ENCODE peak calls at places on chromosomes 16 and 17, in six cellular contexts. One of them, this sample, is unnamed.

GRCh38 chr16:77788196-77789084 is at the start of gene VAT1L:
- DNase-seq in left ventricle myocardium inferior: peak
- DNase-seq in breast epithelium: no peak
- DNase-seq in GM23338: peak
- DNase-seq in A549: peak
- DNase-seq in activated B cell treated with CpG ODN at 0.5 μM for 24 hours: no peak
- DNase-seq in this sample: no peak

GRCh38 chr16:84985079-84986065 is 26.0 kb downstream of the ZDHHC7 start:
- DNase-seq in left ventricle myocardium inferior: no peak
- DNase-seq in breast epithelium: no peak
- DNase-seq in GM23338: no peak
- DNase-seq in A549: no peak
- DNase-seq in activated B cell treated with CpG ODN at 0.5 μM for 24 hours: no peak
- DNase-seq in this sample: no peak

GRCh38 chr16:11976850-11977205 is 294 bp downstream of the SNX29 start:
- DNase-seq in left ventricle myocardium inferior: no peak
- DNase-seq in breast epithelium: no peak
- DNase-seq in GM23338: peak
- DNase-seq in A549: no peak
- DNase-seq in activated B cell treated with CpG ODN at 0.5 μM for 24 hours: no peak
- DNase-seq in this sample: peak

GRCh38 chr17:45101883-45102811 is 30.2 kb downstream of the PLCD3 start:
- DNase-seq in left ventricle myocardium inferior: no peak
- DNase-seq in breast epithelium: peak
- DNase-seq in GM23338: no peak
- DNase-seq in A549: no peak
- DNase-seq in activated B cell treated with CpG ODN at 0.5 μM for 24 hours: no peak
- DNase-seq in this sample: no peak

GRCh38 chr17:41061969-41062368 is 2.1 kb upstream of the KRTAP2-3 start:
- DNase-seq in left ventricle myocardium inferior: no peak
- DNase-seq in breast epithelium: no peak
- DNase-seq in GM23338: no peak
- DNase-seq in A549: peak
- DNase-seq in activated B cell treated with CpG ODN at 0.5 μM for 24 hours: no peak
- DNase-seq in this sample: no peak

GRCh38 chr16:28092721-28093382 is 29.3 kb upstream of the GSG1L start:
- DNase-seq in left ventricle myocardium inferior: no peak
- DNase-seq in breast epithelium: no peak
- DNase-seq in GM23338: peak
- DNase-seq in A549: no peak
- DNase-seq in activated B cell treated with CpG ODN at 0.5 μM for 24 hours: no peak
- DNase-seq in this sample: no peak

GRCh38 chr16:9124908-9125584 is 33.6 kb downstream of the HAPSTR1 start:
- DNase-seq in left ventricle myocardium inferior: no peak
- DNase-seq in breast epithelium: no peak
- DNase-seq in GM23338: peak
- DNase-seq in A549: no peak
- DNase-seq in activated B cell treated with CpG ODN at 0.5 μM for 24 hours: no peak
- DNase-seq in this sample: no peak

GRCh38 chr16:22705799-22706198 is 108.2 kb upstream of the HS3ST2 start:
- DNase-seq in left ventricle myocardium inferior: no peak
- DNase-seq in breast epithelium: no peak
- DNase-seq in GM23338: no peak
- DNase-seq in A549: no peak
- DNase-seq in activated B cell treated with CpG ODN at 0.5 μM for 24 hours: no peak
- DNase-seq in this sample: no peak

GRCh38 chr17:82922646-82923045 is 82.8 kb upstream of the ZNF750 start:
- DNase-seq in left ventricle myocardium inferior: no peak
- DNase-seq in breast epithelium: no peak
- DNase-seq in GM23338: no peak
- DNase-seq in A549: no peak
- DNase-seq in activated B cell treated with CpG ODN at 0.5 μM for 24 hours: no peak
- DNase-seq in this sample: no peak

GRCh38 chr17:49016775-49017463 is 19.7 kb downstream of the IGF2BP1 start:
- DNase-seq in left ventricle myocardium inferior: no peak
- DNase-seq in breast epithelium: no peak
- DNase-seq in GM23338: no peak
- DNase-seq in A549: peak
- DNase-seq in activated B cell treated with CpG ODN at 0.5 μM for 24 hours: no peak
- DNase-seq in this sample: no peak

GRCh38 chr17:2214887-2215615 is 88.5 kb downstream of the SMG6 start:
- DNase-seq in left ventricle myocardium inferior: peak
- DNase-seq in breast epithelium: no peak
- DNase-seq in GM23338: no peak
- DNase-seq in A549: no peak
- DNase-seq in activated B cell treated with CpG ODN at 0.5 μM for 24 hours: no peak
- DNase-seq in this sample: no peak

GRCh38 chr16:56880685-56881084 is 15.7 kb downstream of the SLC12A3 start:
- DNase-seq in left ventricle myocardium inferior: no peak
- DNase-seq in breast epithelium: no peak
- DNase-seq in GM23338: no peak
- DNase-seq in A549: no peak
- DNase-seq in activated B cell treated with CpG ODN at 0.5 μM for 24 hours: no peak
- DNase-seq in this sample: no peak

GRCh38 chr17:37301288-37301687 is 74.5 kb upstream of the C17orf78 start:
- DNase-seq in left ventricle myocardium inferior: no peak
- DNase-seq in breast epithelium: no peak
- DNase-seq in GM23338: no peak
- DNase-seq in A549: peak
- DNase-seq in activated B cell treated with CpG ODN at 0.5 μM for 24 hours: no peak
- DNase-seq in this sample: no peak

GRCh38 chr16:78288915-78289314 is 189.5 kb downstream of the WWOX start:
- DNase-seq in left ventricle myocardium inferior: no peak
- DNase-seq in breast epithelium: no peak
- DNase-seq in GM23338: no peak
- DNase-seq in A549: no peak
- DNase-seq in activated B cell treated with CpG ODN at 0.5 μM for 24 hours: no peak
- DNase-seq in this sample: no peak

GRCh38 chr17:2222901-2223616 is 80.5 kb downstream of the SMG6 start:
- DNase-seq in left ventricle myocardium inferior: peak
- DNase-seq in breast epithelium: no peak
- DNase-seq in GM23338: no peak
- DNase-seq in A549: no peak
- DNase-seq in activated B cell treated with CpG ODN at 0.5 μM for 24 hours: no peak
- DNase-seq in this sample: no peak

GRCh38 chr16:89155851-89156739 is 15.5 kb upstream of the CDH15 start:
- DNase-seq in left ventricle myocardium inferior: no peak
- DNase-seq in breast epithelium: no peak
- DNase-seq in GM23338: no peak
- DNase-seq in A549: no peak
- DNase-seq in activated B cell treated with CpG ODN at 0.5 μM for 24 hours: no peak
- DNase-seq in this sample: no peak

GRCh38 chr16:30633526-30633925 is 17.2 kb upstream of the PRR14 start:
- DNase-seq in left ventricle myocardium inferior: no peak
- DNase-seq in breast epithelium: no peak
- DNase-seq in GM23338: no peak
- DNase-seq in A549: no peak
- DNase-seq in activated B cell treated with CpG ODN at 0.5 μM for 24 hours: no peak
- DNase-seq in this sample: no peak

GRCh38 chr16:30636599-30636998 is 14.2 kb upstream of the PRR14 start:
- DNase-seq in left ventricle myocardium inferior: no peak
- DNase-seq in breast epithelium: no peak
- DNase-seq in GM23338: no peak
- DNase-seq in A549: no peak
- DNase-seq in activated B cell treated with CpG ODN at 0.5 μM for 24 hours: no peak
- DNase-seq in this sample: no peak

GRCh38 chr16:30641378-30641982 is 9.3 kb upstream of the PRR14 start:
- DNase-seq in left ventricle myocardium inferior: no peak
- DNase-seq in breast epithelium: no peak
- DNase-seq in GM23338: no peak
- DNase-seq in A549: no peak
- DNase-seq in activated B cell treated with CpG ODN at 0.5 μM for 24 hours: no peak
- DNase-seq in this sample: no peak

GRCh38 chr16:30637952-30638351 is 12.8 kb upstream of the PRR14 start:
- DNase-seq in left ventricle myocardium inferior: no peak
- DNase-seq in breast epithelium: no peak
- DNase-seq in GM23338: peak
- DNase-seq in A549: peak
- DNase-seq in activated B cell treated with CpG ODN at 0.5 μM for 24 hours: no peak
- DNase-seq in this sample: no peak
- TF ChIP-seq CTCF in left ventricle myocardium inferior: peak
- TF ChIP-seq CTCF in breast epithelium: peak
- TF ChIP-seq CTCF in GM23338: peak
- TF ChIP-seq CTCF in A549: peak
- TF ChIP-seq CTCF in activated B cell treated with CpG ODN at 0.5 μM for 24 hours: no peak
- TF ChIP-seq CTCF in this sample: no peak

DNA sequence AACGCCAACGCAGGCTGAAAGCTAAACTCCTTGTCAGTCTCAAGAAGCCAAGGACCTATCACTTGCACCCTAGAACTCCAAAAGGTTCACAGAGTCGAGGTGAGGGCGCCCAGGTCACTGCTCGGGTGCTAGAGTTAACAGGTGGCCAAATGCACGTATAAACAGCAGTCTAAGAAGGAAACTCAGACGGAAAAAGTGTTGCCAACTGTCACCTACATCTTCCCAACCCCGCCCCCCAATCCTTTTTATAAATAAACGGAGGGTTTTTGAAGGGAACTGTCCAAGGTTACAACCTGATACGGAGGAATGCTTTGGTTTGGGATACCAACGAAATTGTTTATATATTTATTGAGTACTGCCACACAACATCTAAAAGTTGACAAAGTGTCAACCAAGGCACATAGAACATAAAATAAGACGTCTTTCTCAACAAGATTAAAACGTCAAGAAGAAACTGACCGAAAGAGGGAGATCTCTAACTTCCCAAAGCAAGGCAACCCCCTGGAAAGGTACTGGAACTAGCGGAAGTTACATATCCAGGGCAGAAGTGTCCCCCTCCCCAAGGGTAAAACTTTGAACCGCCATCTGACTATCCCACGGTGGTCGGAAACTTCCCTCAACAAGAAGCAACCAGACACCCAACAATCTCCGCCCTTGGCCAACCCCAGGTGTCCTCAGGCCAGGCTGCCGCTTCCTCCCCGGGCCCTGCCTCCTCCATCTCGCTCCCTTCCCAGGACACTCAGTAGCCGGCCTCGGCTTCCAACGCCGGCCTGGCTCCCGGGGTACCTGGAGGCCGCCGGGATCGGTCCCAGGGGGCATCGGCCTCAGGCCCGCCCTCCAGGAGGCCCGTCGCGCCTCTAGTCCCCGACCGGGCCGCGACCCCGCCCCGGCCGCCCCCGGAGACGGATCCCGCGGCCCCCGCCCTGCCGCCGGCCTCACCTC is 982 bp downstream of the SPAG9 start:
- DNase-seq in left ventricle myocardium inferior: peak
- DNase-seq in breast epithelium: peak
- DNase-seq in GM23338: peak
- DNase-seq in A549: peak
- DNase-seq in activated B cell treated with CpG ODN at 0.5 μM for 24 hours: peak
- DNase-seq in this sample: peak
- TF ChIP-seq CTCF in left ventricle myocardium inferior: peak
- TF ChIP-seq CTCF in breast epithelium: no peak
- TF ChIP-seq CTCF in GM23338: peak
- TF ChIP-seq CTCF in A549: peak
- TF ChIP-seq CTCF in activated B cell treated with CpG ODN at 0.5 μM for 24 hours: no peak
- TF ChIP-seq CTCF in this sample: no peak

DNA sequence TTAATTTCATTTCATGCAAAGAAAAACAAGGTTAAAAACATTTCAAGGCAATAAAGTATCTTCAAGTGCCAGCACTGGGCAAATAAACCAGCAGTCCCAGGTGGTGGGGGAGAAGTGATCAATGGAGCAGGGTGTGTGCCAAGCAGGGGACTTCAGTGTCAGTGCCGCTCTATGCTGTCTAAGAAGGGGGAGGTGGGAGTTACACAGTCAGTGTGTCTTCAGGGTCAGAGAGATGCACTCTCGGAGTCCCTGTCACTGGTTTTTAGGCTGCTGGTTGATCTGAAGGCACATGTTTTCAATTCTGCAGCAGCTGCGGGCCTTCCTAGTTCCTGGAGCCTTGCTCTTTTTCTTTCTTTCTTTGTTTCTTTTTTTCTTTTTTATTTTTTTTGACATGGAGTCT is 57.2 kb upstream of the MGAT5B start:
- DNase-seq in left ventricle myocardium inferior: no peak
- DNase-seq in breast epithelium: no peak
- DNase-seq in GM23338: no peak
- DNase-seq in A549: no peak
- DNase-seq in activated B cell treated with CpG ODN at 0.5 μM for 24 hours: no peak
- DNase-seq in this sample: no peak
- TF ChIP-seq CTCF in left ventricle myocardium inferior: no peak
- TF ChIP-seq CTCF in breast epithelium: no peak
- TF ChIP-seq CTCF in GM23338: no peak
- TF ChIP-seq CTCF in A549: no peak
- TF ChIP-seq CTCF in activated B cell treated with CpG ODN at 0.5 μM for 24 hours: no peak
- TF ChIP-seq CTCF in this sample: no peak

GRCh38 chr17:164536-165235 is 16.8 kb downstream of the DOC2B start:
- DNase-seq in left ventricle myocardium inferior: peak
- DNase-seq in breast epithelium: no peak
- DNase-seq in GM23338: peak
- DNase-seq in A549: peak
- DNase-seq in activated B cell treated with CpG ODN at 0.5 μM for 24 hours: no peak
- DNase-seq in this sample: peak
- TF ChIP-seq CTCF in left ventricle myocardium inferior: peak
- TF ChIP-seq CTCF in breast epithelium: peak
- TF ChIP-seq CTCF in GM23338: peak
- TF ChIP-seq CTCF in A549: peak
- TF ChIP-seq CTCF in activated B cell treated with CpG ODN at 0.5 μM for 24 hours: no peak
- TF ChIP-seq CTCF in this sample: no peak

DNA sequence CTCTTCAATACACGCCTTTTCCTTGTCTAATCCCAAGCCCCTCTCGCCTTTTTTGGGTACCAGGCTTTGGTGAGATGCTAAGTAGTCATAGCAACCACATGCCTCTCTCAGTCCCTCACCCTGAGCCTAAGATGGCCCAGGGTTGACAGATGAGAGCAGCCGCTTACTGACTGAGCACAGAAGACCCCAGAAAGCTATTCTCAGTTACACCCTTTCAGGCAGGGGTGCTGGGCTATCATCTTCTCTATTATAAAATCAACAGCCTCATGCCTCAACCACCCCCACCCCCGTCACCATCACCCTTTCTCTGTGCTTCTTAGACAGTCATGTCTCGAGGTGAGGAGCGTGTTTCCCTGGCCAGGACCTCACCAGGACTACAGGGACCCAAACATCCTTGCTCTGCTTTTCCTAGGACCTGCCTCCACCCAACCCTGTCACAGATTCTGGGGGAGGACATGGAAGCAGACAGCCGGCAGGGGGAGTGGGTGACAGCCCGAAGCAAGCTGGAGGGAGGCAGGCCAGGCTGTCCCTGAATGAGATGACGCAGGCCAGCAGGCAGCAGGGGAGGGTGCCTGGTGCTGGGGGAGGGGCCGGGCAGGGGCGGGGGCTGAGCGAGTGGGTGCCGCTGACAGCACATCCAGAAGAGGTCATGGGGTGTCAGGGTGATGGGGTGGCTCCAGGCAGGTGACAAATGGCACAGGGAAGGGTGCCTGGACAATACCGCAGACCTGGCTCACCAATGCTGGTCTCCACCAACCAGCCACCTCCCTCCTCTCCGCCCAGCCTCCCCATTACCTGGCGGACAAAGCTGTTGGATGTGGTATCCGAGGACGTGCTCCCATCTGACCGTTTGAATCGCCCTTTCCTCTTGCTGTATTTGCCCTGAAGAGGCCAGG is 3.1 kb downstream of the CACNB1 start:
- DNase-seq in left ventricle myocardium inferior: peak
- DNase-seq in breast epithelium: no peak
- DNase-seq in GM23338: peak
- DNase-seq in A549: peak
- DNase-seq in activated B cell treated with CpG ODN at 0.5 μM for 24 hours: no peak
- DNase-seq in this sample: no peak
- TF ChIP-seq CTCF in left ventricle myocardium inferior: peak
- TF ChIP-seq CTCF in breast epithelium: no peak
- TF ChIP-seq CTCF in GM23338: peak
- TF ChIP-seq CTCF in A549: peak
- TF ChIP-seq CTCF in activated B cell treated with CpG ODN at 0.5 μM for 24 hours: no peak
- TF ChIP-seq CTCF in this sample: peak

GRCh38 chr17:35540589-35541404 is 3.3 kb upstream of the SLFN12L start:
- DNase-seq in left ventricle myocardium inferior: peak
- DNase-seq in breast epithelium: no peak
- DNase-seq in GM23338: no peak
- DNase-seq in A549: no peak
- DNase-seq in activated B cell treated with CpG ODN at 0.5 μM for 24 hours: peak
- DNase-seq in this sample: no peak
- TF ChIP-seq CTCF in left ventricle myocardium inferior: no peak
- TF ChIP-seq CTCF in breast epithelium: no peak
- TF ChIP-seq CTCF in GM23338: no peak
- TF ChIP-seq CTCF in A549: no peak
- TF ChIP-seq CTCF in activated B cell treated with CpG ODN at 0.5 μM for 24 hours: no peak
- TF ChIP-seq CTCF in this sample: no peak

This sample was measured in mesothelial cell of epicardium.